ENCODE peak calls at places on chromosomes 13 and 19, in six cellular contexts. One of them, this sample, is unnamed.

GRCh38 chr13:21139374-21139773 is 37.0 kb downstream of the SKA3 start:
- DNase-seq in stimulated activated CD4-positive, alpha-beta T cell treated with anti-CD3 and anti-CD28 coated beads, Interleukin-12 subunit alpha, Interleukin-12 subunit beta, amount 100 ng/mL, for 4 hours: no peak
- DNase-seq in activated CD8-positive, alpha-beta T cell treated with anti-CD3 and anti-CD28 coated beads, Interleukin-2, amount 10 ng/mL, durations not matched to agents 7 days and 5 days: no peak
- DNase-seq in kidney epithelial cell: no peak
- DNase-seq in stimulated activated CD8-positive, alpha-beta memory T cell treated with anti-CD3 and anti-CD28 coated beads, Interleukin-7, amount 100 ng/mL, for 1 hour: no peak
- DNase-seq in AG04450: no peak
- DNase-seq in this sample: no peak

GRCh38 chr19:14434543-14435319 is 1.6 kb downstream of the PKN1 start:
- DNase-seq in stimulated activated CD4-positive, alpha-beta T cell treated with anti-CD3 and anti-CD28 coated beads, Interleukin-12 subunit alpha, Interleukin-12 subunit beta, amount 100 ng/mL, for 4 hours: peak; percentile 35
- DNase-seq in activated CD8-positive, alpha-beta T cell treated with anti-CD3 and anti-CD28 coated beads, Interleukin-2, amount 10 ng/mL, durations not matched to agents 7 days and 5 days: peak; percentile 59
- DNase-seq in kidney epithelial cell: peak; percentile 58
- DNase-seq in stimulated activated CD8-positive, alpha-beta memory T cell treated with anti-CD3 and anti-CD28 coated beads, Interleukin-7, amount 100 ng/mL, for 1 hour: no peak
- DNase-seq in AG04450: no peak
- DNase-seq in this sample: peak; percentile 39

GRCh38 chr13:19345916-19346422 is 164.3 kb upstream of the TUBA3C start:
- DNase-seq in stimulated activated CD4-positive, alpha-beta T cell treated with anti-CD3 and anti-CD28 coated beads, Interleukin-12 subunit alpha, Interleukin-12 subunit beta, amount 100 ng/mL, for 4 hours: no peak
- DNase-seq in activated CD8-positive, alpha-beta T cell treated with anti-CD3 and anti-CD28 coated beads, Interleukin-2, amount 10 ng/mL, durations not matched to agents 7 days and 5 days: no peak
- DNase-seq in kidney epithelial cell: no peak
- DNase-seq in stimulated activated CD8-positive, alpha-beta memory T cell treated with anti-CD3 and anti-CD28 coated beads, Interleukin-7, amount 100 ng/mL, for 1 hour: no peak
- DNase-seq in AG04450: no peak
- DNase-seq in this sample: no peak

GRCh38 chr13:80048030-80048429 is 292.9 kb downstream of the SPRY2 start:
- DNase-seq in stimulated activated CD4-positive, alpha-beta T cell treated with anti-CD3 and anti-CD28 coated beads, Interleukin-12 subunit alpha, Interleukin-12 subunit beta, amount 100 ng/mL, for 4 hours: no peak
- DNase-seq in activated CD8-positive, alpha-beta T cell treated with anti-CD3 and anti-CD28 coated beads, Interleukin-2, amount 10 ng/mL, durations not matched to agents 7 days and 5 days: no peak
- DNase-seq in kidney epithelial cell: no peak
- DNase-seq in stimulated activated CD8-positive, alpha-beta memory T cell treated with anti-CD3 and anti-CD28 coated beads, Interleukin-7, amount 100 ng/mL, for 1 hour: no peak
- DNase-seq in AG04450: no peak
- DNase-seq in this sample: no peak

GRCh38 chr13:87769445-87769844 is 98.3 kb downstream of the SLITRK5 start:
- DNase-seq in stimulated activated CD4-positive, alpha-beta T cell treated with anti-CD3 and anti-CD28 coated beads, Interleukin-12 subunit alpha, Interleukin-12 subunit beta, amount 100 ng/mL, for 4 hours: no peak
- DNase-seq in activated CD8-positive, alpha-beta T cell treated with anti-CD3 and anti-CD28 coated beads, Interleukin-2, amount 10 ng/mL, durations not matched to agents 7 days and 5 days: no peak
- DNase-seq in kidney epithelial cell: no peak
- DNase-seq in stimulated activated CD8-positive, alpha-beta memory T cell treated with anti-CD3 and anti-CD28 coated beads, Interleukin-7, amount 100 ng/mL, for 1 hour: no peak
- DNase-seq in AG04450: no peak
- DNase-seq in this sample: no peak

GRCh38 chr19:2180114-2180513 is 16.4 kb downstream of the DOT1L start:
- DNase-seq in stimulated activated CD4-positive, alpha-beta T cell treated with anti-CD3 and anti-CD28 coated beads, Interleukin-12 subunit alpha, Interleukin-12 subunit beta, amount 100 ng/mL, for 4 hours: no peak
- DNase-seq in activated CD8-positive, alpha-beta T cell treated with anti-CD3 and anti-CD28 coated beads, Interleukin-2, amount 10 ng/mL, durations not matched to agents 7 days and 5 days: no peak
- DNase-seq in kidney epithelial cell: no peak
- DNase-seq in stimulated activated CD8-positive, alpha-beta memory T cell treated with anti-CD3 and anti-CD28 coated beads, Interleukin-7, amount 100 ng/mL, for 1 hour: no peak
- DNase-seq in AG04450: no peak
- DNase-seq in this sample: no peak

GRCh38 chr13:45750566-45750965 is 48.4 kb downstream of the CBY2 start:
- DNase-seq in stimulated activated CD4-positive, alpha-beta T cell treated with anti-CD3 and anti-CD28 coated beads, Interleukin-12 subunit alpha, Interleukin-12 subunit beta, amount 100 ng/mL, for 4 hours: no peak
- DNase-seq in activated CD8-positive, alpha-beta T cell treated with anti-CD3 and anti-CD28 coated beads, Interleukin-2, amount 10 ng/mL, durations not matched to agents 7 days and 5 days: no peak
- DNase-seq in kidney epithelial cell: no peak
- DNase-seq in stimulated activated CD8-positive, alpha-beta memory T cell treated with anti-CD3 and anti-CD28 coated beads, Interleukin-7, amount 100 ng/mL, for 1 hour: no peak
- DNase-seq in AG04450: no peak
- DNase-seq in this sample: no peak

GRCh38 chr19:12985049-12985776 is 10.1 kb upstream of the NFIX start:
- DNase-seq in stimulated activated CD4-positive, alpha-beta T cell treated with anti-CD3 and anti-CD28 coated beads, Interleukin-12 subunit alpha, Interleukin-12 subunit beta, amount 100 ng/mL, for 4 hours: no peak
- DNase-seq in activated CD8-positive, alpha-beta T cell treated with anti-CD3 and anti-CD28 coated beads, Interleukin-2, amount 10 ng/mL, durations not matched to agents 7 days and 5 days: no peak
- DNase-seq in kidney epithelial cell: no peak
- DNase-seq in stimulated activated CD8-positive, alpha-beta memory T cell treated with anti-CD3 and anti-CD28 coated beads, Interleukin-7, amount 100 ng/mL, for 1 hour: no peak
- DNase-seq in AG04450: no peak
- DNase-seq in this sample: no peak

GRCh38 chr13:94268661-94269060 is 210.8 kb downstream of the DCT start:
- DNase-seq in stimulated activated CD4-positive, alpha-beta T cell treated with anti-CD3 and anti-CD28 coated beads, Interleukin-12 subunit alpha, Interleukin-12 subunit beta, amount 100 ng/mL, for 4 hours: no peak
- DNase-seq in activated CD8-positive, alpha-beta T cell treated with anti-CD3 and anti-CD28 coated beads, Interleukin-2, amount 10 ng/mL, durations not matched to agents 7 days and 5 days: no peak
- DNase-seq in kidney epithelial cell: no peak
- DNase-seq in stimulated activated CD8-positive, alpha-beta memory T cell treated with anti-CD3 and anti-CD28 coated beads, Interleukin-7, amount 100 ng/mL, for 1 hour: no peak
- DNase-seq in AG04450: no peak
- DNase-seq in this sample: no peak

GRCh38 chr19:3162418-3163229 is 15.9 kb upstream of the S1PR4 start:
- DNase-seq in stimulated activated CD4-positive, alpha-beta T cell treated with anti-CD3 and anti-CD28 coated beads, Interleukin-12 subunit alpha, Interleukin-12 subunit beta, amount 100 ng/mL, for 4 hours: no peak
- DNase-seq in activated CD8-positive, alpha-beta T cell treated with anti-CD3 and anti-CD28 coated beads, Interleukin-2, amount 10 ng/mL, durations not matched to agents 7 days and 5 days: peak; percentile 61
- DNase-seq in kidney epithelial cell: no peak
- DNase-seq in stimulated activated CD8-positive, alpha-beta memory T cell treated with anti-CD3 and anti-CD28 coated beads, Interleukin-7, amount 100 ng/mL, for 1 hour: no peak
- DNase-seq in AG04450: no peak
- DNase-seq in this sample: no peak

GRCh38 chr13:48144413-48145035 is 49.6 kb upstream of the MED4 start:
- DNase-seq in stimulated activated CD4-positive, alpha-beta T cell treated with anti-CD3 and anti-CD28 coated beads, Interleukin-12 subunit alpha, Interleukin-12 subunit beta, amount 100 ng/mL, for 4 hours: no peak
- DNase-seq in activated CD8-positive, alpha-beta T cell treated with anti-CD3 and anti-CD28 coated beads, Interleukin-2, amount 10 ng/mL, durations not matched to agents 7 days and 5 days: no peak
- DNase-seq in kidney epithelial cell: no peak
- DNase-seq in stimulated activated CD8-positive, alpha-beta memory T cell treated with anti-CD3 and anti-CD28 coated beads, Interleukin-7, amount 100 ng/mL, for 1 hour: no peak
- DNase-seq in AG04450: no peak
- DNase-seq in this sample: no peak

GRCh38 chr19:13633109-13633508 is 126.8 kb upstream of the CACNA1A start:
- DNase-seq in stimulated activated CD4-positive, alpha-beta T cell treated with anti-CD3 and anti-CD28 coated beads, Interleukin-12 subunit alpha, Interleukin-12 subunit beta, amount 100 ng/mL, for 4 hours: no peak
- DNase-seq in activated CD8-positive, alpha-beta T cell treated with anti-CD3 and anti-CD28 coated beads, Interleukin-2, amount 10 ng/mL, durations not matched to agents 7 days and 5 days: no peak
- DNase-seq in kidney epithelial cell: no peak
- DNase-seq in stimulated activated CD8-positive, alpha-beta memory T cell treated with anti-CD3 and anti-CD28 coated beads, Interleukin-7, amount 100 ng/mL, for 1 hour: no peak
- DNase-seq in AG04450: peak; percentile 57
- DNase-seq in this sample: no peak

GRCh38 chr19:38616265-38616664 is 1.5 kb downstream of the MAP4K1 start:
- DNase-seq in stimulated activated CD4-positive, alpha-beta T cell treated with anti-CD3 and anti-CD28 coated beads, Interleukin-12 subunit alpha, Interleukin-12 subunit beta, amount 100 ng/mL, for 4 hours: no peak
- DNase-seq in activated CD8-positive, alpha-beta T cell treated with anti-CD3 and anti-CD28 coated beads, Interleukin-2, amount 10 ng/mL, durations not matched to agents 7 days and 5 days: no peak
- DNase-seq in kidney epithelial cell: no peak
- DNase-seq in stimulated activated CD8-positive, alpha-beta memory T cell treated with anti-CD3 and anti-CD28 coated beads, Interleukin-7, amount 100 ng/mL, for 1 hour: no peak
- DNase-seq in AG04450: no peak
- DNase-seq in this sample: no peak

GRCh38 chr13:111558700-111559088 is 238.3 kb downstream of the TEX29 start:
- DNase-seq in stimulated activated CD4-positive, alpha-beta T cell treated with anti-CD3 and anti-CD28 coated beads, Interleukin-12 subunit alpha, Interleukin-12 subunit beta, amount 100 ng/mL, for 4 hours: no peak
- DNase-seq in activated CD8-positive, alpha-beta T cell treated with anti-CD3 and anti-CD28 coated beads, Interleukin-2, amount 10 ng/mL, durations not matched to agents 7 days and 5 days: no peak
- DNase-seq in kidney epithelial cell: no peak
- DNase-seq in stimulated activated CD8-positive, alpha-beta memory T cell treated with anti-CD3 and anti-CD28 coated beads, Interleukin-7, amount 100 ng/mL, for 1 hour: no peak
- DNase-seq in AG04450: no peak
- DNase-seq in this sample: no peak

GRCh38 chr19:19461306-19461670 is 54.1 kb downstream of the TSSK6 start:
- DNase-seq in stimulated activated CD4-positive, alpha-beta T cell treated with anti-CD3 and anti-CD28 coated beads, Interleukin-12 subunit alpha, Interleukin-12 subunit beta, amount 100 ng/mL, for 4 hours: no peak
- DNase-seq in activated CD8-positive, alpha-beta T cell treated with anti-CD3 and anti-CD28 coated beads, Interleukin-2, amount 10 ng/mL, durations not matched to agents 7 days and 5 days: no peak
- DNase-seq in kidney epithelial cell: no peak
- DNase-seq in stimulated activated CD8-positive, alpha-beta memory T cell treated with anti-CD3 and anti-CD28 coated beads, Interleukin-7, amount 100 ng/mL, for 1 hour: no peak
- DNase-seq in AG04450: no peak
- DNase-seq in this sample: no peak

GRCh38 chr19:49858591-49858985 is 7.6 kb downstream of the PTOV1 start:
- DNase-seq in stimulated activated CD4-positive, alpha-beta T cell treated with anti-CD3 and anti-CD28 coated beads, Interleukin-12 subunit alpha, Interleukin-12 subunit beta, amount 100 ng/mL, for 4 hours: no peak
- DNase-seq in activated CD8-positive, alpha-beta T cell treated with anti-CD3 and anti-CD28 coated beads, Interleukin-2, amount 10 ng/mL, durations not matched to agents 7 days and 5 days: no peak
- DNase-seq in kidney epithelial cell: no peak
- DNase-seq in stimulated activated CD8-positive, alpha-beta memory T cell treated with anti-CD3 and anti-CD28 coated beads, Interleukin-7, amount 100 ng/mL, for 1 hour: no peak
- DNase-seq in AG04450: no peak
- DNase-seq in this sample: no peak

GRCh38 chr13:97879646-97880297 is 73.7 kb upstream of the IPO5 start:
- DNase-seq in stimulated activated CD4-positive, alpha-beta T cell treated with anti-CD3 and anti-CD28 coated beads, Interleukin-12 subunit alpha, Interleukin-12 subunit beta, amount 100 ng/mL, for 4 hours: no peak
- DNase-seq in activated CD8-positive, alpha-beta T cell treated with anti-CD3 and anti-CD28 coated beads, Interleukin-2, amount 10 ng/mL, durations not matched to agents 7 days and 5 days: no peak
- DNase-seq in kidney epithelial cell: peak; percentile 56
- DNase-seq in stimulated activated CD8-positive, alpha-beta memory T cell treated with anti-CD3 and anti-CD28 coated beads, Interleukin-7, amount 100 ng/mL, for 1 hour: no peak
- DNase-seq in AG04450: peak; percentile 78
- DNase-seq in this sample: no peak

GRCh38 chr13:20825476-20825875 is 51.7 kb upstream of the EEF1AKMT1 start:
- DNase-seq in stimulated activated CD4-positive, alpha-beta T cell treated with anti-CD3 and anti-CD28 coated beads, Interleukin-12 subunit alpha, Interleukin-12 subunit beta, amount 100 ng/mL, for 4 hours: no peak
- DNase-seq in activated CD8-positive, alpha-beta T cell treated with anti-CD3 and anti-CD28 coated beads, Interleukin-2, amount 10 ng/mL, durations not matched to agents 7 days and 5 days: no peak
- DNase-seq in kidney epithelial cell: no peak
- DNase-seq in stimulated activated CD8-positive, alpha-beta memory T cell treated with anti-CD3 and anti-CD28 coated beads, Interleukin-7, amount 100 ng/mL, for 1 hour: no peak
- DNase-seq in AG04450: no peak
- DNase-seq in this sample: no peak

GRCh38 chr13:95236774-95237173 is 64.5 kb downstream of the ABCC4 start:
- DNase-seq in stimulated activated CD4-positive, alpha-beta T cell treated with anti-CD3 and anti-CD28 coated beads, Interleukin-12 subunit alpha, Interleukin-12 subunit beta, amount 100 ng/mL, for 4 hours: no peak
- DNase-seq in activated CD8-positive, alpha-beta T cell treated with anti-CD3 and anti-CD28 coated beads, Interleukin-2, amount 10 ng/mL, durations not matched to agents 7 days and 5 days: no peak
- DNase-seq in kidney epithelial cell: no peak
- DNase-seq in stimulated activated CD8-positive, alpha-beta memory T cell treated with anti-CD3 and anti-CD28 coated beads, Interleukin-7, amount 100 ng/mL, for 1 hour: no peak
- DNase-seq in AG04450: no peak
- DNase-seq in this sample: no peak

GRCh38 chr19:12938536-12939291 is at the start of gene CALR:
- DNase-seq in stimulated activated CD4-positive, alpha-beta T cell treated with anti-CD3 and anti-CD28 coated beads, Interleukin-12 subunit alpha, Interleukin-12 subunit beta, amount 100 ng/mL, for 4 hours: no peak
- DNase-seq in activated CD8-positive, alpha-beta T cell treated with anti-CD3 and anti-CD28 coated beads, Interleukin-2, amount 10 ng/mL, durations not matched to agents 7 days and 5 days: no peak
- DNase-seq in kidney epithelial cell: no peak
- DNase-seq in stimulated activated CD8-positive, alpha-beta memory T cell treated with anti-CD3 and anti-CD28 coated beads, Interleukin-7, amount 100 ng/mL, for 1 hour: no peak
- DNase-seq in AG04450: no peak
- DNase-seq in this sample: no peak

GRCh38 chr13:60990032-60990733 is 425.5 kb downstream of the PCDH20 start:
- DNase-seq in stimulated activated CD4-positive, alpha-beta T cell treated with anti-CD3 and anti-CD28 coated beads, Interleukin-12 subunit alpha, Interleukin-12 subunit beta, amount 100 ng/mL, for 4 hours: no peak
- DNase-seq in activated CD8-positive, alpha-beta T cell treated with anti-CD3 and anti-CD28 coated beads, Interleukin-2, amount 10 ng/mL, durations not matched to agents 7 days and 5 days: no peak
- DNase-seq in kidney epithelial cell: no peak
- DNase-seq in stimulated activated CD8-positive, alpha-beta memory T cell treated with anti-CD3 and anti-CD28 coated beads, Interleukin-7, amount 100 ng/mL, for 1 hour: no peak
- DNase-seq in AG04450: no peak
- DNase-seq in this sample: no peak

GRCh38 chr19:47447470-47448359 is 24.0 kb downstream of the SLC8A2 start:
- DNase-seq in stimulated activated CD4-positive, alpha-beta T cell treated with anti-CD3 and anti-CD28 coated beads, Interleukin-12 subunit alpha, Interleukin-12 subunit beta, amount 100 ng/mL, for 4 hours: peak; percentile 47
- DNase-seq in activated CD8-positive, alpha-beta T cell treated with anti-CD3 and anti-CD28 coated beads, Interleukin-2, amount 10 ng/mL, durations not matched to agents 7 days and 5 days: peak; percentile 75
- DNase-seq in kidney epithelial cell: no peak
- DNase-seq in stimulated activated CD8-positive, alpha-beta memory T cell treated with anti-CD3 and anti-CD28 coated beads, Interleukin-7, amount 100 ng/mL, for 1 hour: peak; percentile 20
- DNase-seq in AG04450: no peak
- DNase-seq in this sample: peak; percentile 86

GRCh38 chr13:45468676-45469075 is 3.9 kb downstream of the COG3 start:
- DNase-seq in stimulated activated CD4-positive, alpha-beta T cell treated with anti-CD3 and anti-CD28 coated beads, Interleukin-12 subunit alpha, Interleukin-12 subunit beta, amount 100 ng/mL, for 4 hours: no peak
- DNase-seq in activated CD8-positive, alpha-beta T cell treated with anti-CD3 and anti-CD28 coated beads, Interleukin-2, amount 10 ng/mL, durations not matched to agents 7 days and 5 days: no peak
- DNase-seq in kidney epithelial cell: no peak
- DNase-seq in stimulated activated CD8-positive, alpha-beta memory T cell treated with anti-CD3 and anti-CD28 coated beads, Interleukin-7, amount 100 ng/mL, for 1 hour: no peak
- DNase-seq in AG04450: no peak
- DNase-seq in this sample: no peak

GRCh38 chr19:39941615-39942507 is 7.4 kb upstream of the FCGBP start:
- DNase-seq in stimulated activated CD4-positive, alpha-beta T cell treated with anti-CD3 and anti-CD28 coated beads, Interleukin-12 subunit alpha, Interleukin-12 subunit beta, amount 100 ng/mL, for 4 hours: no peak
- DNase-seq in activated CD8-positive, alpha-beta T cell treated with anti-CD3 and anti-CD28 coated beads, Interleukin-2, amount 10 ng/mL, durations not matched to agents 7 days and 5 days: peak; percentile 73
- DNase-seq in kidney epithelial cell: no peak
- DNase-seq in stimulated activated CD8-positive, alpha-beta memory T cell treated with anti-CD3 and anti-CD28 coated beads, Interleukin-7, amount 100 ng/mL, for 1 hour: no peak
- DNase-seq in AG04450: no peak
- DNase-seq in this sample: no peak

GRCh38 chr19:571127-571974 is 1.0 kb upstream of the BSG start:
- DNase-seq in stimulated activated CD4-positive, alpha-beta T cell treated with anti-CD3 and anti-CD28 coated beads, Interleukin-12 subunit alpha, Interleukin-12 subunit beta, amount 100 ng/mL, for 4 hours: peak; percentile 31
- DNase-seq in activated CD8-positive, alpha-beta T cell treated with anti-CD3 and anti-CD28 coated beads, Interleukin-2, amount 10 ng/mL, durations not matched to agents 7 days and 5 days: peak; percentile 68
- DNase-seq in kidney epithelial cell: no peak
- DNase-seq in stimulated activated CD8-positive, alpha-beta memory T cell treated with anti-CD3 and anti-CD28 coated beads, Interleukin-7, amount 100 ng/mL, for 1 hour: no peak
- DNase-seq in AG04450: no peak
- DNase-seq in this sample: peak; percentile 71